ENCODE peak calls at places on chromosomes 5 and 9, in five cellular contexts. One of them, this sample, is unnamed.

GRCh38 chr9:133286523-133286922 is 11.5 kb upstream of the ABO start:
- DNase-seq in neural progenitor cell: no peak
- DNase-seq in T-helper 1 cell: no peak
- DNase-seq in HTR-8/SVneo: no peak
- DNase-seq in cardiac fibroblast: peak; percentile 16
- DNase-seq in this sample: no peak

GRCh38 chr5:111309384-111309783 is 85.2 kb downstream of the CAMK4 start:
- DNase-seq in HTR-8/SVneo: no peak
- DNase-seq in neural progenitor cell: no peak
- DNase-seq in cardiac fibroblast: no peak
- DNase-seq in T-helper 1 cell: no peak
- DNase-seq in this sample: no peak

GRCh38 chr5:113299591-113299990 is 135.2 kb downstream of the TSSK1B start:
- DNase-seq in neural progenitor cell: no peak
- DNase-seq in HTR-8/SVneo: no peak
- DNase-seq in cardiac fibroblast: no peak
- DNase-seq in T-helper 1 cell: no peak
- DNase-seq in this sample: no peak

GRCh38 chr5:119070578-119070827 is 384 bp upstream of the DMXL1 start:
- DNase-seq in neural progenitor cell: peak; percentile 93
- DNase-seq in HTR-8/SVneo: peak; percentile 69
- DNase-seq in T-helper 1 cell: no peak
- DNase-seq in cardiac fibroblast: no peak
- DNase-seq in this sample: no peak

GRCh38 chr5:132627470-132627869 is 30.5 kb upstream of the IL13 start:
- DNase-seq in neural progenitor cell: no peak
- DNase-seq in T-helper 1 cell: no peak
- DNase-seq in cardiac fibroblast: no peak
- DNase-seq in HTR-8/SVneo: no peak
- DNase-seq in this sample: no peak

GRCh38 chr9:120368799-120369198 is 211.2 kb downstream of the CDK5RAP2 start:
- DNase-seq in T-helper 1 cell: no peak
- DNase-seq in HTR-8/SVneo: no peak
- DNase-seq in neural progenitor cell: no peak
- DNase-seq in cardiac fibroblast: no peak
- DNase-seq in this sample: no peak

GRCh38 chr5:89695371-89695770 is 714.2 kb downstream of the CETN3 start:
- DNase-seq in HTR-8/SVneo: no peak
- DNase-seq in T-helper 1 cell: no peak
- DNase-seq in cardiac fibroblast: no peak
- DNase-seq in neural progenitor cell: no peak
- DNase-seq in this sample: no peak

GRCh38 chr9:81416476-81417298 is 272.7 kb downstream of the TLE1 start:
- DNase-seq in neural progenitor cell: no peak
- DNase-seq in T-helper 1 cell: no peak
- DNase-seq in HTR-8/SVneo: no peak
- DNase-seq in cardiac fibroblast: no peak
- DNase-seq in this sample: no peak

GRCh38 chr5:95549030-95549429 is 5.7 kb downstream of the SKIC3 start:
- DNase-seq in neural progenitor cell: no peak
- DNase-seq in T-helper 1 cell: no peak
- DNase-seq in cardiac fibroblast: no peak
- DNase-seq in HTR-8/SVneo: no peak
- DNase-seq in this sample: no peak

GRCh38 chr9:21782207-21782606 is 20.2 kb upstream of the MTAP start:
- DNase-seq in cardiac fibroblast: no peak
- DNase-seq in T-helper 1 cell: no peak
- DNase-seq in HTR-8/SVneo: no peak
- DNase-seq in neural progenitor cell: no peak
- DNase-seq in this sample: no peak

GRCh38 chr5:62460578-62460983 is 48.0 kb downstream of the IPO11 start:
- DNase-seq in cardiac fibroblast: peak; percentile 79
- DNase-seq in HTR-8/SVneo: peak; percentile 32
- DNase-seq in neural progenitor cell: peak; percentile 68
- DNase-seq in T-helper 1 cell: no peak
- DNase-seq in this sample: peak; percentile 81

GRCh38 chr5:74289238-74289637 is 351.3 kb downstream of the ENC1 start:
- DNase-seq in neural progenitor cell: no peak
- DNase-seq in HTR-8/SVneo: no peak
- DNase-seq in cardiac fibroblast: no peak
- DNase-seq in T-helper 1 cell: no peak
- DNase-seq in this sample: no peak

GRCh38 chr9:14423816-14424261 is 109.9 kb upstream of the NFIB start:
- DNase-seq in T-helper 1 cell: no peak
- DNase-seq in HTR-8/SVneo: peak; percentile 48
- DNase-seq in neural progenitor cell: no peak
- DNase-seq in cardiac fibroblast: peak; percentile 89
- DNase-seq in this sample: no peak

GRCh38 chr5:139453683-139454567 is 8.6 kb downstream of the ECSCR start:
- DNase-seq in T-helper 1 cell: no peak
- DNase-seq in cardiac fibroblast: no peak
- DNase-seq in HTR-8/SVneo: no peak
- DNase-seq in neural progenitor cell: no peak
- DNase-seq in this sample: no peak

GRCh38 chr5:674630-675011 is 18.5 kb downstream of the TPPP start:
- DNase-seq in cardiac fibroblast: no peak
- DNase-seq in HTR-8/SVneo: no peak
- DNase-seq in T-helper 1 cell: no peak
- DNase-seq in neural progenitor cell: no peak
- DNase-seq in this sample: no peak

GRCh38 chr9:107312651-107313050 is 29.6 kb downstream of the RAD23B start:
- DNase-seq in cardiac fibroblast: peak; percentile 46
- DNase-seq in neural progenitor cell: peak; percentile 58
- DNase-seq in T-helper 1 cell: no peak
- DNase-seq in HTR-8/SVneo: no peak
- DNase-seq in this sample: no peak

GRCh38 chr9:128689820-128690683 is 1.0 kb downstream of the SET start:
- DNase-seq in neural progenitor cell: peak; percentile 79
- DNase-seq in cardiac fibroblast: peak; percentile 51
- DNase-seq in T-helper 1 cell: peak; percentile 49
- DNase-seq in HTR-8/SVneo: no peak
- DNase-seq in this sample: no peak

GRCh38 chr9:133163559-133164208 is at the start of gene GBGT1:
- DNase-seq in neural progenitor cell: peak; percentile 82
- DNase-seq in HTR-8/SVneo: peak; percentile 68
- DNase-seq in cardiac fibroblast: peak; percentile 36
- DNase-seq in T-helper 1 cell: no peak
- DNase-seq in this sample: no peak

GRCh38 chr9:131382850-131383729 is 10.8 kb upstream of the PRRC2B start:
- DNase-seq in HTR-8/SVneo: peak; percentile 84
- DNase-seq in cardiac fibroblast: peak; percentile 84
- DNase-seq in T-helper 1 cell: no peak
- DNase-seq in neural progenitor cell: peak; percentile 93
- DNase-seq in this sample: peak; percentile 40

GRCh38 chr9:87883990-87884389 is 1.3 kb downstream of the SPATA31E1 start:
- DNase-seq in cardiac fibroblast: no peak
- DNase-seq in neural progenitor cell: peak; percentile 26
- DNase-seq in HTR-8/SVneo: no peak
- DNase-seq in T-helper 1 cell: no peak
- DNase-seq in this sample: no peak

GRCh38 chr5:135053278-135053677 is 19.2 kb upstream of the PITX1 start:
- DNase-seq in T-helper 1 cell: no peak
- DNase-seq in neural progenitor cell: no peak
- DNase-seq in HTR-8/SVneo: no peak
- DNase-seq in cardiac fibroblast: no peak
- DNase-seq in this sample: peak; percentile 93

GRCh38 chr9:134223601-134224122 is 59.3 kb upstream of the RNU6ATAC start:
- DNase-seq in T-helper 1 cell: no peak
- DNase-seq in HTR-8/SVneo: no peak
- DNase-seq in cardiac fibroblast: no peak
- DNase-seq in neural progenitor cell: no peak
- DNase-seq in this sample: no peak

GRCh38 chr9:78874056-78874455 is 577.1 kb downstream of the PSAT1 start:
- DNase-seq in T-helper 1 cell: no peak
- DNase-seq in neural progenitor cell: no peak
- DNase-seq in cardiac fibroblast: no peak
- DNase-seq in HTR-8/SVneo: no peak
- DNase-seq in this sample: no peak

GRCh38 chr9:104233366-104233765 is 139.3 kb downstream of the SMC2 start:
- DNase-seq in T-helper 1 cell: no peak
- DNase-seq in neural progenitor cell: no peak
- DNase-seq in HTR-8/SVneo: no peak
- DNase-seq in cardiac fibroblast: no peak
- DNase-seq in this sample: no peak

GRCh38 chr9:9112001-9112725 is 1312.6 kb upstream of the DMAC1 start:
- DNase-seq in cardiac fibroblast: no peak
- DNase-seq in neural progenitor cell: no peak
- DNase-seq in T-helper 1 cell: no peak
- DNase-seq in HTR-8/SVneo: no peak
- DNase-seq in this sample: no peak

GRCh38 chr9:5630038-5630507 is 1.2 kb downstream of the RIC1 start:
- DNase-seq in cardiac fibroblast: peak; percentile 54
- DNase-seq in neural progenitor cell: no peak
- DNase-seq in T-helper 1 cell: no peak
- DNase-seq in HTR-8/SVneo: peak; percentile 18
- DNase-seq in this sample: peak; percentile 12

GRCh38 chr9:4821994-4822544 is 29.3 kb downstream of the RCL1 start:
- DNase-seq in cardiac fibroblast: no peak
- DNase-seq in T-helper 1 cell: no peak
- DNase-seq in neural progenitor cell: no peak
- DNase-seq in HTR-8/SVneo: no peak
- DNase-seq in this sample: no peak

GRCh38 chr9:129075996-129076639 is 4.8 kb upstream of the DOLPP1 start:
- DNase-seq in HTR-8/SVneo: no peak
- DNase-seq in neural progenitor cell: no peak
- DNase-seq in T-helper 1 cell: no peak
- DNase-seq in cardiac fibroblast: no peak
- DNase-seq in this sample: no peak

GRCh38 chr9:26142631-26143030 is 464.4 kb upstream of the TUSC1 start:
- DNase-seq in neural progenitor cell: no peak
- DNase-seq in T-helper 1 cell: no peak
- DNase-seq in cardiac fibroblast: peak; percentile 5
- DNase-seq in HTR-8/SVneo: no peak
- DNase-seq in this sample: no peak

This sample was measured in MM.1S.